ENCODE peak calls at places on chromosome 3, in seven cellular contexts. One of them, this sample, is unnamed.

GRCh38 chr3:39941941-39942340 is 132.5 kb downstream of the MYRIP start:
- DNase-seq in A549: no peak
- DNase-seq in HCT116: no peak
- DNase-seq in endothelial cell of umbilical vein: peak; percentile 89
- DNase-seq in IMR-90: no peak
- DNase-seq in esophagus squamous epithelium: no peak
- DNase-seq in ovary: no peak
- DNase-seq in this sample: no peak

GRCh38 chr3:70090322-70090913 is 90.9 kb downstream of the SAMMSON start:
- DNase-seq in A549: peak; percentile 31
- DNase-seq in HCT116: no peak
- DNase-seq in endothelial cell of umbilical vein: peak; percentile 52
- DNase-seq in IMR-90: peak; percentile 28
- DNase-seq in esophagus squamous epithelium: no peak
- DNase-seq in ovary: no peak
- DNase-seq in this sample: peak; percentile 1

GRCh38 chr3:147409143-147410121 is at the start of gene ZIC1:
- DNase-seq in A549: no peak
- DNase-seq in HCT116: no peak
- DNase-seq in endothelial cell of umbilical vein: no peak
- DNase-seq in IMR-90: no peak
- DNase-seq in esophagus squamous epithelium: no peak
- DNase-seq in ovary: no peak
- DNase-seq in this sample: no peak

GRCh38 chr3:149013726-149014125 is 22.4 kb downstream of the GYG1 start:
- DNase-seq in A549: no peak
- DNase-seq in HCT116: no peak
- DNase-seq in endothelial cell of umbilical vein: no peak
- DNase-seq in IMR-90: no peak
- DNase-seq in esophagus squamous epithelium: no peak
- DNase-seq in ovary: no peak
- DNase-seq in this sample: no peak

GRCh38 chr3:10242182-10243065 is 5.8 kb upstream of the TATDN2 start:
- DNase-seq in A549: no peak
- DNase-seq in HCT116: no peak
- DNase-seq in endothelial cell of umbilical vein: no peak
- DNase-seq in IMR-90: peak; percentile 54
- DNase-seq in esophagus squamous epithelium: no peak
- DNase-seq in ovary: no peak
- DNase-seq in this sample: peak; percentile 95

GRCh38 chr3:10194328-10195071 is 29.8 kb downstream of the IRAK2 start:
- DNase-seq in A549: no peak
- DNase-seq in HCT116: no peak
- DNase-seq in endothelial cell of umbilical vein: no peak
- DNase-seq in IMR-90: no peak
- DNase-seq in esophagus squamous epithelium: no peak
- DNase-seq in ovary: no peak
- DNase-seq in this sample: peak; percentile 48

GRCh38 chr3:192033246-192033645 is 572.3 kb downstream of the PYDC2 start:
- DNase-seq in A549: no peak
- DNase-seq in HCT116: no peak
- DNase-seq in endothelial cell of umbilical vein: no peak
- DNase-seq in IMR-90: no peak
- DNase-seq in esophagus squamous epithelium: no peak
- DNase-seq in ovary: no peak
- DNase-seq in this sample: no peak

GRCh38 chr3:123072564-123072963 is 5.7 kb downstream of the PDIA5 start:
- DNase-seq in A549: no peak
- DNase-seq in HCT116: no peak
- DNase-seq in endothelial cell of umbilical vein: no peak
- DNase-seq in IMR-90: no peak
- DNase-seq in esophagus squamous epithelium: no peak
- DNase-seq in ovary: no peak
- DNase-seq in this sample: peak; percentile 57

GRCh38 chr3:105466495-105467080 is 99.9 kb downstream of the ALCAM start:
- DNase-seq in A549: no peak
- DNase-seq in HCT116: no peak
- DNase-seq in endothelial cell of umbilical vein: no peak
- DNase-seq in IMR-90: no peak
- DNase-seq in esophagus squamous epithelium: no peak
- DNase-seq in ovary: no peak
- DNase-seq in this sample: no peak

GRCh38 chr3:118269537-118270125 is 765.0 kb downstream of the IGSF11 start:
- DNase-seq in A549: no peak
- DNase-seq in HCT116: no peak
- DNase-seq in endothelial cell of umbilical vein: no peak
- DNase-seq in IMR-90: no peak
- DNase-seq in esophagus squamous epithelium: no peak
- DNase-seq in ovary: no peak
- DNase-seq in this sample: no peak

GRCh38 chr3:139378587-139378986 is 10.9 kb downstream of the COPB2 start:
- DNase-seq in A549: no peak
- DNase-seq in HCT116: no peak
- DNase-seq in endothelial cell of umbilical vein: no peak
- DNase-seq in IMR-90: peak; percentile 52
- DNase-seq in esophagus squamous epithelium: no peak
- DNase-seq in ovary: no peak
- DNase-seq in this sample: no peak

GRCh38 chr3:139377378-139377777 is 12.1 kb downstream of the COPB2 start:
- DNase-seq in A549: no peak
- DNase-seq in HCT116: no peak
- DNase-seq in endothelial cell of umbilical vein: no peak
- DNase-seq in IMR-90: no peak
- DNase-seq in esophagus squamous epithelium: no peak
- DNase-seq in ovary: no peak
- DNase-seq in this sample: no peak

DNA sequence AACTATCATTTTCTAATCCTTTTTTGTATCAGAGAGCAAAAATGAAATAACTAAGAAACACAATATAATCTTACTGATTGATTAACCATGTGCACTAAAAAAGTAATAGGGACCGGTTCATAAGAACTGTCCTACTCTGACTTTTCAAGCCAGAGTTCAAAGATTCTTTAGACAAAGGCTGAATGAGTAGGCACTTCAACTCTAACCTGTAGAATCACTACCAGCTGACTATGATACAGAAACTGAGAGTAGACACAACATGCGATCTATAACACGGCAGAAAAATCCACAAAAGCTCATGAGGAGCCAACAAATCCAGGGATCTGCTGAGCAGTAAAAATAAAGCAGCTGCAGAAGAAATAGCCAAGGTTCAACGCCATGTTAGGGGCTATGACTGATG is 8.9 kb downstream of the COPB2 start:
- DNase-seq in A549: no peak
- DNase-seq in HCT116: no peak
- DNase-seq in endothelial cell of umbilical vein: no peak
- DNase-seq in IMR-90: no peak
- DNase-seq in esophagus squamous epithelium: no peak
- DNase-seq in ovary: no peak
- DNase-seq in this sample: no peak
- TF ChIP-seq POLR2A in A549: no peak
- TF ChIP-seq POLR2A in HCT116: no peak
- TF ChIP-seq POLR2A in endothelial cell of umbilical vein: no peak
- TF ChIP-seq POLR2A in IMR-90: no peak
- TF ChIP-seq POLR2A in esophagus squamous epithelium: no peak
- TF ChIP-seq POLR2A in ovary: no peak
- TF ChIP-seq POLR2A in this sample: no peak

DNA sequence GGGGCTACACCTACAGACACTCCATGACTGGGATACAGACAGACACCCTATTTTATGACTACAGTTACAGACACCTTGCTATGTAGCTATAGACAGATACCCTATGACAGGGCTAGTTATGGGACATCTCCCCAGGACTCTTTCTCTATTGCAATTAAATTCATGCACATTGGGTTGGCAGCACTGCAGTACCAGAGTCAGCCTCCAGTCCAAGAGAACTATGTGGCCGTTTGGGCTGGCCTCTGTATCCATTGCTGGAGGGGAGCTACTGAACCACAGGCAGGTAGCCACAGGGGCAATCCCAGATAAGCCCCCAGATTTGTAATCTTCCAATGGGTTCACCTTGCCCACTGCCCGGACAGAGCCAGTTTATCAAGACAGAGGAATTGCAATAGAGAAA is 108.4 kb upstream of the SPATA16 start:
- DNase-seq in A549: no peak
- DNase-seq in HCT116: no peak
- DNase-seq in endothelial cell of umbilical vein: no peak
- DNase-seq in IMR-90: no peak
- DNase-seq in esophagus squamous epithelium: no peak
- DNase-seq in ovary: no peak
- DNase-seq in this sample: no peak
- TF ChIP-seq CTCF in A549: no peak
- TF ChIP-seq CTCF in HCT116: peak; percentile 29
- TF ChIP-seq CTCF in endothelial cell of umbilical vein: no peak
- TF ChIP-seq CTCF in IMR-90: no peak
- TF ChIP-seq CTCF in esophagus squamous epithelium: no peak
- TF ChIP-seq CTCF in ovary: no peak
- TF ChIP-seq CTCF in this sample: no peak

DNA sequence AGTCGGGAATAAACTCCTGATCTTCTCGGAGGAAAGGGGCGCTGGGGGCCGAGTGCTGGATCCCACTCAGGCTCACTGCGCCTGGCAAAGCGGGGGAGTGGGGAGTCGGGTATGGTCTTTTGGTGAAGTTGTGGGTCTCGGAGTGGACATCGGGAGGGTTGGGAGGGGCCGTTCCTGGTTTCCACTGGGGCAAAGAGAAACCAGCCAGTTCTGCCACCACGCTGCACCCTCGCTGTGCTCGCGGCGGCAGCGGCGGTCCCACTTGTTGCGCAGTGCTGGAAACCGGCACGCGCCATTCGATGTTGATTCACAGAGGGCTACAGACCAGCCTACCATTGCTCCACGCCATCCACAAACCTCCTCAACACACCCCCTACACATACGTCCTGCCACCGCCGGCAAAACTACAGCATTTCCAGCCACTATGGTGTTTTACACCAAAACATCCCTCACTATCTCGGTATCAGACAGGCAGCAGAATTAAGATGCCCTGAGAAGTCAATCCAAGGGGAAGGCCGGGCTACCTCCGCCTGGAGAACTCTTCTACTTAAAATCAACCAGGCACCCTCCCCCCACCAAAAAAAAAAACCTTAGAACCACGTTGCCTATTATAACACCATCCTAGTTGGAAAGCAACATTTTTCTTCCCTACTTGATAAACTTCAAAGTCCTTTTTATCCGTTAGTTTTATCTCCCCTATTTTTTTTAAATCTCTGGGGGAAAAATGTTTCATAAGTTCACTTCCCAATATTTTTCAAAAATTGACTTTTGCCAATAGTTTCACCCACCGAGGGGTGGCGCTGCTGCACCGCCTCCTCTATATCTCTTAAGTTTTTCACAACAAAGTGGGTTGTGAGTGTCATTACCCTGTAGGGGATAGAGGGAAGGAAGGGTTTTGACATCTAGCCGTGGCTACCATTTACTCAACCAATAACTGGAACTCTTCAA is 3.6 kb downstream of the BCL6 start:
- DNase-seq in A549: peak; percentile 61
- DNase-seq in HCT116: peak; percentile 65
- DNase-seq in endothelial cell of umbilical vein: peak; percentile 81
- DNase-seq in IMR-90: peak; percentile 78
- DNase-seq in esophagus squamous epithelium: no peak
- DNase-seq in ovary: peak; percentile 82
- DNase-seq in this sample: peak; percentile 82
- TF ChIP-seq POLR2A in A549: no peak
- TF ChIP-seq POLR2A in HCT116: no peak
- TF ChIP-seq POLR2A in endothelial cell of umbilical vein: no peak
- TF ChIP-seq POLR2A in IMR-90: peak; percentile 26
- TF ChIP-seq POLR2A in esophagus squamous epithelium: no peak
- TF ChIP-seq POLR2A in ovary: no peak
- TF ChIP-seq POLR2A in this sample: no peak

GRCh38 chr3:45952456-45952855 is 9.2 kb downstream of the CXCR6 start:
- DNase-seq in A549: no peak
- DNase-seq in HCT116: no peak
- DNase-seq in endothelial cell of umbilical vein: no peak
- DNase-seq in IMR-90: no peak
- DNase-seq in esophagus squamous epithelium: no peak
- DNase-seq in ovary: no peak
- DNase-seq in this sample: no peak

GRCh38 chr3:45953536-45953935 is 10.3 kb downstream of the CXCR6 start:
- DNase-seq in A549: no peak
- DNase-seq in HCT116: no peak
- DNase-seq in endothelial cell of umbilical vein: no peak
- DNase-seq in IMR-90: no peak
- DNase-seq in esophagus squamous epithelium: no peak
- DNase-seq in ovary: no peak
- DNase-seq in this sample: no peak

GRCh38 chr3:45955017-45955647 is 11.9 kb downstream of the CXCR6 start:
- DNase-seq in A549: no peak
- DNase-seq in HCT116: no peak
- DNase-seq in endothelial cell of umbilical vein: no peak
- DNase-seq in IMR-90: no peak
- DNase-seq in esophagus squamous epithelium: no peak
- DNase-seq in ovary: no peak
- DNase-seq in this sample: no peak

GRCh38 chr3:45955706-45956105 is 12.4 kb downstream of the CXCR6 start:
- DNase-seq in A549: no peak
- DNase-seq in HCT116: no peak
- DNase-seq in endothelial cell of umbilical vein: no peak
- DNase-seq in IMR-90: no peak
- DNase-seq in esophagus squamous epithelium: no peak
- DNase-seq in ovary: no peak
- DNase-seq in this sample: no peak

DNA sequence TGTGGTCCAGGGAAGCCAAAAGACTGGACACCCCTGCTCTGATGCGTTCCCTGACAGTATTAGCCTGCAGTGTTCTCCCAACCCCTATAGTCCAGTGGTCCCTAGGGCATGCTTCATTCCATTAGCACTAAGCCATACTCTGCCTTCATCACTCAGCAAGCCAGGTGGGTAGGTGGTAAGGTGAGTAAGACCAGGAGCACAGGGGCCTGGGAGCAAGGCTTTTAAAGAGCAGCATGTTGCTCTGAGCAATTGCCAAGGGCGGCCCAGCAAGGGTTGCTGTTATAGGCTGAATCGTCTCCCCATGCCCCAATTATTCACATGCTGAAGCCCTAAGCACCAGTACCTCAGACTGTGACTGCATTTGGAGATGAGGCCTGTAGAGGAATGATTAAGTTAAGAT is 11.0 kb downstream of the CXCR6 start:
- DNase-seq in A549: no peak
- DNase-seq in HCT116: no peak
- DNase-seq in endothelial cell of umbilical vein: no peak
- DNase-seq in IMR-90: no peak
- DNase-seq in esophagus squamous epithelium: no peak
- DNase-seq in ovary: no peak
- DNase-seq in this sample: no peak
- TF ChIP-seq CTCF in A549: no peak
- TF ChIP-seq CTCF in HCT116: no peak
- TF ChIP-seq CTCF in endothelial cell of umbilical vein: no peak
- TF ChIP-seq CTCF in IMR-90: no peak
- TF ChIP-seq CTCF in esophagus squamous epithelium: no peak
- TF ChIP-seq CTCF in ovary: no peak
- TF ChIP-seq CTCF in this sample: no peak

This sample was measured in NB4.